ENCODE peak calls at places on chromosome 21, in six cellular contexts. Y is IMR-90; C is CD4-positive, alpha-beta T cell; J is adrenal gland; X is lower lobe of right lung; W is A549. H is an unnamed sample.
A peak's percentile ranks its signal among the peaks of the same experiment; 100 is the strongest.

GRCh38 chr21:42113926-42114409 is 42.9 kb downstream of the UMODL1 start:
- DNase-seq in Y (no peak), C (no peak), J (peak; percentile 74), X (no peak), W (peak; percentile 32), H (peak; percentile 57)

GRCh38 chr21:15004721-15005370 is 60.0 kb downstream of the NRIP1 start:
- DNase-seq in Y (peak; percentile 73), C (no peak), J (no peak), X (no peak), W (no peak), H (no peak)

GRCh38 chr21:25956993-25957714 is 213.4 kb downstream of the APP start:
- DNase-seq in Y (peak; percentile 86), C (no peak), J (peak; percentile 68), X (no peak), W (no peak), H (no peak)

GRCh38 chr21:17848228-17848627 is 29.1 kb upstream of the C21orf91 start:
- DNase-seq in Y (peak; percentile 97), C (no peak), J (peak; percentile 34), X (no peak), W (no peak), H (peak; percentile 66)

GRCh38 chr21:43997766-43998742 is 14.1 kb upstream of the TRAPPC10 start:
- DNase-seq in Y (no peak), C (no peak), J (no peak), X (peak; percentile 30), W (no peak), H (no peak)

GRCh38 chr21:26546698-26547097 is 26.4 kb downstream of the CYYR1 start:
- DNase-seq in Y (no peak), C (no peak), J (peak; percentile 38), X (peak; percentile 55), W (no peak), H (no peak)

GRCh38 chr21:17602874-17603273 is 9.8 kb downstream of the BTG3 start:
- DNase-seq in Y (peak; percentile 74), C (no peak), J (no peak), X (no peak), W (no peak), H (no peak)

GRCh38 chr21:44090332-44090731 is 16.9 kb upstream of the PWP2 start:
- DNase-seq in Y (no peak), C (no peak), J (peak; percentile 21), X (no peak), W (no peak), H (no peak)

GRCh38 chr21:22342855-22343254 is 1344.6 kb downstream of the NCAM2 start:
- DNase-seq in Y (no peak), C (no peak), J (no peak), X (no peak), W (no peak), H (no peak)

GRCh38 chr21:31222142-31222541 is 121.9 kb downstream of the TIAM1 start:
- DNase-seq in Y (peak; percentile 66), C (no peak), J (no peak), X (no peak), W (no peak), H (no peak)

GRCh38 chr21:28294046-28294445 is 698.6 kb downstream of the LTN1 start:
- DNase-seq in Y (peak; percentile 72), C (no peak), J (no peak), X (no peak), W (no peak), H (peak; percentile 2)

GRCh38 chr21:42641311-42642218 is 11.9 kb upstream of the PDE9A start:
- DNase-seq in Y (no peak), C (no peak), J (peak; percentile 60), X (peak; percentile 37), W (no peak), H (no peak)

GRCh38 chr21:42524341-42525227 is 10.9 kb downstream of the SLC37A1 start:
- DNase-seq in Y (peak; percentile 52), C (no peak), J (no peak), X (peak; percentile 93), W (no peak), H (no peak)

GRCh38 chr21:44024895-44025353 is 12.8 kb downstream of the TRAPPC10 start:
- DNase-seq in Y (peak; percentile 67), C (no peak), J (peak; percentile 64), X (peak; percentile 68), W (no peak), H (no peak)

GRCh38 chr21:43277481-43278351 is 108.9 kb downstream of the CRYAA start:
- DNase-seq in Y (no peak), C (no peak), J (no peak), X (peak; percentile 79), W (no peak), H (no peak)

GRCh38 chr21:17583898-17584297 is 28.8 kb downstream of the BTG3 start:
- DNase-seq in Y (no peak), C (no peak), J (no peak), X (no peak), W (no peak), H (no peak)

GRCh38 chr21:22297575-22297974 is 1299.4 kb downstream of the NCAM2 start:
- DNase-seq in Y (no peak), C (no peak), J (no peak), X (no peak), W (no peak), H (no peak)

GRCh38 chr21:37208056-37208705 is 59.0 kb downstream of the VPS26C start:
- DNase-seq in Y (no peak), C (no peak), J (peak; percentile 66), X (peak; percentile 85), W (no peak), H (no peak)

GRCh38 chr21:36609654-36610053 is 89.3 kb upstream of the SIM2 start:
- DNase-seq in Y (no peak), C (no peak), J (no peak), X (no peak), W (no peak), H (no peak)

GRCh38 chr21:30563072-30563471 is 2.0 kb upstream of the KRTAP19-7 start:
- DNase-seq in Y (no peak), C (no peak), J (no peak), X (no peak), W (no peak), H (no peak)

GRCh38 chr21:25571726-25572121 is 35.6 kb downstream of the MRPL39 start:
- DNase-seq in Y (no peak), C (no peak), J (no peak), X (no peak), W (no peak), H (no peak)

GRCh38 chr21:27024316-27024715 is 57.4 kb upstream of the ADAMTS5 start:
- DNase-seq in Y (peak; percentile 71), C (no peak), J (no peak), X (no peak), W (no peak), H (no peak)

GRCh38 chr21:14862794-14863720 is 201.7 kb downstream of the NRIP1 start:
- DNase-seq in Y (peak; percentile 26), C (no peak), J (no peak), X (no peak), W (no peak), H (no peak)

GRCh38 chr21:28089599-28090421 is 902.9 kb downstream of the LTN1 start:
- DNase-seq in Y (no peak), C (no peak), J (no peak), X (no peak), W (no peak), H (no peak)

GRCh38 chr21:44548381-44548780 is 2.9 kb downstream of the KRTAP10-2 start:
- DNase-seq in Y (no peak), C (no peak), J (no peak), X (no peak), W (no peak), H (no peak)

GRCh38 chr21:44338971-44339910 is at the start of gene CFAP410:
- DNase-seq in Y (peak; percentile 94), C (peak; percentile 92), J (peak; percentile 96), X (peak; percentile 96), W (peak; percentile 66), H (peak; percentile 93)

GRCh38 chr21:17359781-17360180 is 153.1 kb upstream of the CXADR start:
- DNase-seq in Y (no peak), C (no peak), J (no peak), X (no peak), W (no peak), H (no peak)

GRCh38 chr21:36629061-36629460 is 69.9 kb upstream of the SIM2 start:
- DNase-seq in Y (no peak), C (no peak), J (no peak), X (no peak), W (no peak), H (no peak)

GRCh38 chr21:42782723-42783247 is 96.6 kb downstream of the WDR4 start:
- DNase-seq in Y (no peak), C (no peak), J (no peak), X (no peak), W (no peak), H (no peak)

GRCh38 chr21:25742900-25743299 is 8.1 kb downstream of the GABPA start:
- DNase-seq in Y (no peak), C (no peak), J (no peak), X (no peak), W (no peak), H (no peak)

GRCh38 chr21:42039911-42040351 is 29.8 kb upstream of the ZBTB21 start:
- DNase-seq in Y (peak; percentile 96), C (no peak), J (peak; percentile 73), X (peak; percentile 36), W (no peak), H (no peak)

GRCh38 chr21:17834639-17835354 is 15.6 kb upstream of the C21orf91 start:
- DNase-seq in Y (no peak), C (no peak), J (no peak), X (no peak), W (no peak), H (no peak)

GRCh38 chr21:42626171-42626570 is 27.2 kb upstream of the PDE9A start:
- DNase-seq in Y (no peak), C (no peak), J (no peak), X (no peak), W (no peak), H (no peak)

GRCh38 chr21:32340863-32341848 is 42.5 kb downstream of the MRAP start:
- DNase-seq in Y (no peak), C (no peak), J (no peak), X (no peak), W (no peak), H (no peak)
- TF ChIP-seq CTCF in Y (no peak), C (no peak), J (no peak), X (no peak), W (no peak), H (no peak)

DNA sequence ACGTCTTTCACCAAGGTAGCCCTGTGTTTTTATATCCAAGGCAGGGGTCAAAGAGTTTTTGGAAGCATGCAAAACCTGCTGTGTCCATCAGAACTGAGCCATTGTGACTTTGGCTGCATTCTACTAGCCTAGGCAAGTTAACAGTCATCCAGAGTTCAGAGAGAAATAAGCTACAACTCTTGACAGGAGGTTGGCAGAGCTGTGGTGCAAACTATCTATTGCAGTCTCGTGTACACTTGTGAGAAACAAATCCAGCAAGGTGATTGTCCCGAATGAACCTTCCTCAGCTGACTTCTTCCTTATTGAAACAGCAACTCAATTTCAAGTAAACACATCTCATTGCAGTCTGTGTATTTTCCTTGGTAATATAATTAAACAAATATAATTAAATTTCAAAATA is 124.5 kb downstream of the NCAM2 start:
- DNase-seq in Y (no peak), C (no peak), J (no peak), X (no peak), W (no peak), H (no peak)
- H3K27ac ChIP-seq in Y (no peak overlapping the region), C (no peak overlapping the region), J (no peak overlapping the region), X (no peak overlapping the region), W (no peak overlapping the region), H (no peak overlapping the region)

GRCh38 chr21:46099476-46099875 is 1.6 kb downstream of the COL6A2 start:
- DNase-seq in Y (peak; percentile 34), C (no peak), J (peak; percentile 19), X (peak; percentile 42), W (no peak), H (no peak)
- TF ChIP-seq CTCF in Y (no peak), C (no peak), J (no peak), X (no peak), W (no peak), H (no peak)

GRCh38 chr21:33238146-33238545 is 8.4 kb downstream of the IFNAR2 start:
- DNase-seq in Y (no peak), C (no peak), J (no peak), X (no peak), W (no peak), H (no peak)
- H3K27ac ChIP-seq in Y (no peak overlapping the region), C (peak overlapping the region; percentile 57), J (no peak overlapping the region), X (peak overlapping the region; percentile 31), W (no peak overlapping the region), H (no peak overlapping the region)

H was measured in RWPE1.